ENCODE peak calls at places on chromosomes 13 and 19, in eight cellular contexts. G is stimulated activated CD8-positive, alpha-beta memory T cell treated with anti-CD3 and anti-CD28 coated beads, Interleukin-15, amount 100 ng/mL, for 24 hours; Z is T-cell; X is AG08395; L is T-helper 1 cell; C is effector CD4-positive, alpha-beta T cell; M is nucleus accumbens; N is MCF 10A. V is an unnamed sample.

GRCh38 chr13:111567637-111568036 is 247.2 kb downstream of the TEX29 start:
- DNase-seq in G (no peak), Z (no peak), X (no peak), L (no peak), C (no peak), M (no peak), N (no peak), V (no peak)

GRCh38 chr19:33644284-33644836 is 22.6 kb downstream of the CHST8 start:
- DNase-seq in G (no peak), Z (no peak), X (no peak), L (no peak), C (no peak), M (no peak), N (no peak), V (no peak)

GRCh38 chr13:33644607-33645543 is 173.1 kb upstream of the RFC3 start:
- DNase-seq in G (no peak), Z (no peak), X (peak), L (no peak), C (no peak), M (no peak), N (no peak), V (no peak)

GRCh38 chr13:98784666-98785065 is 32.2 kb upstream of the SLC15A1 start:
- DNase-seq in G (no peak), Z (no peak), X (no peak), L (no peak), C (no peak), M (no peak), N (peak), V (no peak)

GRCh38 chr13:48161530-48162179 is 66.8 kb upstream of the MED4 start:
- DNase-seq in G (no peak), Z (no peak), X (no peak), L (no peak), C (no peak), M (no peak), N (no peak), V (no peak)

GRCh38 chr13:46893820-46894533 is 2.9 kb downstream of the HTR2A start:
- DNase-seq in G (peak), Z (peak), X (peak), L (peak), C (peak), M (peak), N (peak), V (peak)

GRCh38 chr19:7928741-7929701 is 3.1 kb upstream of the CTXN1 start:
- DNase-seq in G (no peak), Z (peak), X (peak), L (peak), C (peak), M (peak), N (peak), V (no peak)

GRCh38 chr13:111556496-111556895 is 236.1 kb downstream of the TEX29 start:
- DNase-seq in G (no peak), Z (no peak), X (no peak), L (no peak), C (no peak), M (no peak), N (no peak), V (no peak)